ENCODE peak calls at places on chromosome X, in five cellular contexts. I, V, S, Q and M are unnamed samples.

GRCh38 chrX:136125106-136125505 is 22.2 kb upstream of the FHL1 start:
- DNase-seq in I (no peak), S (no peak), V (no peak), Q (no peak), M (no peak)

GRCh38 chrX:46179748-46180147 is 365.5 kb downstream of the ZNF674 start:
- DNase-seq in V (no peak), S (no peak), Q (no peak), I (no peak), M (no peak)

GRCh38 chrX:48890934-48891401 is 6.6 kb downstream of the TIMM17B start:
- DNase-seq in I (no peak), Q (no peak), S (no peak), V (no peak), M (peak; percentile 52)

GRCh38 chrX:3407785-3408184 is 61.3 kb upstream of the MXRA5 start:
- DNase-seq in S (no peak), I (no peak), Q (no peak), V (no peak), M (no peak)

GRCh38 chrX:116379854-116380253 is 56.6 kb upstream of the SLC6A14 start:
- DNase-seq in Q (no peak), I (no peak), V (no peak), S (no peak), M (no peak)

GRCh38 chrX:155888139-155888538 is 7.0 kb downstream of the VAMP7 start:
- DNase-seq in I (no peak), Q (no peak), S (no peak), V (no peak), M (no peak)

GRCh38 chrX:123570011-123570590 is 162.8 kb downstream of the THOC2 start:
- DNase-seq in I (no peak), Q (no peak), S (no peak), V (no peak), M (no peak)

GRCh38 chrX:129719931-129720520 is 18.8 kb upstream of the XPNPEP2 start:
- DNase-seq in Q (no peak), S (no peak), I (no peak), V (no peak), M (no peak)

GRCh38 chrX:141455103-141455502 is 129.4 kb downstream of the SPANXA1 start:
- DNase-seq in V (no peak), Q (no peak), I (no peak), S (no peak), M (no peak)

GRCh38 chrX:106903856-106904528 is 851 bp upstream of the RIPPLY1 start:
- DNase-seq in I (no peak), Q (no peak), V (no peak), S (no peak), M (no peak)

GRCh38 chrX:2320580-2321327 is 180.0 kb downstream of the DHRSX start:
- DNase-seq in S (no peak), Q (peak; percentile 97), I (no peak), V (no peak), M (no peak)

GRCh38 chrX:151938172-151938571 is 25.5 kb downstream of the MAGEA4 start:
- DNase-seq in S (no peak), V (no peak), Q (no peak), I (no peak), M (no peak)

GRCh38 chrX:136065044-136065671 is 79.9 kb downstream of the SLC9A6 start:
- DNase-seq in I (peak; percentile 55), Q (peak; percentile 42), S (no peak), V (no peak), M (no peak)

GRCh38 chrX:39813631-39814246 is 284.0 kb downstream of the BCOR start:
- DNase-seq in I (no peak), S (no peak), V (no peak), Q (no peak), M (no peak)

GRCh38 chrX:67749536-67749935 is 205.7 kb downstream of the AR start:
- DNase-seq in S (no peak), I (no peak), Q (no peak), V (no peak), M (no peak)

GRCh38 chrX:107659768-107660167 is 31.5 kb downstream of the PRPS1 start:
- DNase-seq in Q (peak; percentile 9), V (no peak), I (no peak), S (no peak), M (no peak)

GRCh38 chrX:109793191-109793590 is 60.1 kb upstream of the ACSL4 start:
- DNase-seq in S (no peak), V (no peak), Q (no peak), I (no peak), M (no peak)

GRCh38 chrX:23317799-23318724 is 16.6 kb upstream of the PTCHD1 start:
- DNase-seq in S (no peak), Q (no peak), V (no peak), I (peak; percentile 74), M (no peak)

GRCh38 chrX:50756276-50756675 is 57.7 kb downstream of the SHROOM4 start:
- DNase-seq in S (no peak), V (no peak), Q (no peak), I (no peak), M (no peak)

GRCh38 chrX:108396188-108396885 is 41.9 kb downstream of the COL4A6 start:
- DNase-seq in I (no peak), Q (peak; percentile 17), V (peak; percentile 25), S (no peak), M (no peak)

GRCh38 chrX:45009371-45010000 is 136.5 kb downstream of the KDM6A start:
- DNase-seq in S (no peak), Q (no peak), V (no peak), I (no peak), M (no peak)

GRCh38 chrX:102985182-102985581 is 48.1 kb downstream of the RAB40AL start:
- DNase-seq in S (no peak), Q (no peak), I (no peak), V (no peak), M (no peak)

GRCh38 chrX:28205126-28205525 is 223.9 kb upstream of the DCAF8L1 start:
- DNase-seq in I (no peak), S (no peak), Q (no peak), V (no peak), M (no peak)
- TF ChIP-seq SUZ12 in I (no peak), S (no peak), Q (no peak), V (no peak), M (no peak)

DNA sequence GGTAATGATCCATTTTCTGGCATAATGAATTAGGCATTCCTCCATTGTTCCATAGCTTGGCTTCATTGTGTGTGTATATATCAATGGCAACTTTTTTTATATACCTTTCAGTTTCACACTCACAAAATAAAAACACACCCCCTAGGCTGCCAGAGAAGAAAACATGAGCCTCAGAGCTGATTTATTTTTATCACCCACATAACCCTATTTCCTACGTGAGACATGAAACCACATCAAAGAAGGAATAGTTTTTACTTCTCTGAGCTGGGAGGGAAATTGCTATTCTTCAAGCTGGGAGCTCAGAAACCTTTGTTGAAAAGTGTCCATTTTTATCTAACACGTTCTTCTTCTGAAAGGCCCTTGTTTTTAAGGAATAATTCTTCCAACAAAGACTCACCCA is 126.7 kb upstream of the RAI2 start:
- DNase-seq in V (no peak), I (no peak), Q (no peak), S (no peak), M (no peak)
- TF ChIP-seq SUZ12 in V (no peak), I (no peak), Q (no peak), S (no peak), M (no peak)

GRCh38 chrX:41917517-41917916 is 5.8 kb downstream of the CASK start:
- DNase-seq in S (no peak), I (no peak), Q (no peak), V (no peak), M (no peak)

GRCh38 chrX:41913476-41913875 is 9.9 kb downstream of the CASK start:
- DNase-seq in S (no peak), V (no peak), I (no peak), Q (no peak), M (no peak)

GRCh38 chrX:41909068-41909467 is 14.3 kb downstream of the CASK start:
- DNase-seq in V (no peak), Q (no peak), I (no peak), S (no peak), M (no peak)

DNA sequence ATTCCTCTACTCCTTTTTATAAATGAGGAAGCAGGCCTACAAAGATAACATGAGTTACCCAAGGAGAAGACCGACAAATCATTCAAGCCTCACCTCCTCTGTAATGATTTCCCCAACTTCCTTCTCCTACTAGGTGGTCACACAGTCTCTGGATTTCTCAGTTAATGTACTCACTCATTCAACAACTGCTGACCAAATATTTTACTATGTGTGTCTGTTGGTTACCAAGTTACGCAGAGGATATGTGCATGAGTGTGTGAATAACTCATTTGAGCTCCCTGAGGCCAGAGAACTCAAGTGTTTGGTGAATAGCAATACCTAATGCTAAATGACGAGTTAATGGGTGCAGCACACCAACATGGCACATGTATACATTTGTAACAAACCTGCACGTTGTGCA is 10.4 kb downstream of the CASK start:
- DNase-seq in V (no peak), I (no peak), Q (no peak), S (no peak), M (no peak)
- TF ChIP-seq SUZ12 in V (no peak), I (no peak), Q (no peak), S (no peak), M (no peak)

GRCh38 chrX:134139090-134139489 is 97.9 kb upstream of the CCDC160 start:
- DNase-seq in S (no peak), Q (no peak), V (no peak), I (no peak), M (no peak)

GRCh38 chrX:134146493-134146892 is 90.5 kb upstream of the CCDC160 start:
- DNase-seq in I (no peak), S (no peak), V (no peak), Q (peak; percentile 30), M (no peak)

GRCh38 chrX:134148293-134148692 is 88.7 kb upstream of the CCDC160 start:
- DNase-seq in I (no peak), Q (no peak), V (no peak), S (no peak), M (no peak)

GRCh38 chrX:134144231-134144630 is 92.8 kb upstream of the CCDC160 start:
- DNase-seq in S (no peak), Q (peak; percentile 25), I (peak; percentile 27), V (no peak), M (no peak)
- TF ChIP-seq SUZ12 in S (no peak), Q (no peak), I (no peak), V (no peak), M (no peak)

DNA sequence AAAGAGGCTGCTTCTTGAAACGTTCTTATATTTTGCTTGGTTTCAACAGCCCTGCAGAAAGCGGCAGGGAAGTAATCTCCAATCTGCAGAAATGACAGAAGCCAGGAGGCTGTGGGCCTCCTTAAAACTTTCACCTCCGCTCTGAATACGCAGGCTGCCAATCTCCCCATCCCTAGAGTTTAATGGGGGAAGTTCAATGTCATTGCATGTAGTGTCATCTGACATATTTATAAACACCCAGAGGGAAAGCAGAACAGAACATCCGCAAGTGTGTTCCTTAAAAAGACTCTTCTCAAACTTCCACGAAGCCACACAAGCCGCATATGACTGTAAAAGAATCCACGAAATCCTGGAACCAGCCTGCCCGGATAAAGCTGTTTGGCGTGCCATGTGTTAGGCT is 148.8 kb upstream of the TBL1X start:
- DNase-seq in S (no peak), V (no peak), I (no peak), Q (no peak), M (no peak)
- TF ChIP-seq SUZ12 in S (no peak), V (no peak), I (no peak), Q (no peak), M (no peak)

DNA sequence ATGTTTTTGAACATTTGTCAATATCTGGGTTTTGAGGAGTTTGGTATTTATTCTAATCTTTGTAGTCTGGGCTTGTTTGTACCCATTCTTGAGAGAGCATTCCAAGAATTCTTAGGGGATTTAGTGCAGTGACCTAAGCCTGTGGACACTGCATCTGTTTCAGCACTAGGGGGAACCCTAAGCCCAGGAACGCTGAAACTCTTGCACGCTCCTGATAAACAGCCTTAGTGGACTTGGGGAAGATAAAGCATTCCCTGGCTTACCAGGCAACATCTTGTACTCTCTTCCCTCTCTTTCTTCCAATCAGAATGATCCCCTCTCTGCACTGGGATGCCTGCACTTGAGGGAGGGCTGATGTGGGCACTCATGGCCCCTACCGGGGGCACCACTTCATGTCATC is 654.9 kb upstream of the HTR2C start:
- DNase-seq in Q (peak; percentile 36), V (peak; percentile 75), I (peak; percentile 67), S (no peak), M (peak; percentile 50)
- TF ChIP-seq SUZ12 in Q (no peak), V (no peak), I (no peak), S (no peak), M (no peak)